ENCODE peak calls at places on chromosomes 6 and 20, in ten cellular contexts. W, S, N, C, V, Y, I, Q, H and B are unnamed samples.

GRCh38 chr6:139448094-139448649 is 73.7 kb upstream of the CITED2 start:
- DNase-seq in W (no peak), Q (no peak), S (no peak), C (peak), H (no peak), V (peak), Y (no peak), I (no peak), N (no peak), B (no peak)

GRCh38 chr6:167590193-167590592 is 236.5 kb upstream of the AFDN start:
- DNase-seq in C (no peak), Y (no peak), W (no peak), Q (no peak), V (no peak), S (no peak), N (no peak), I (no peak), H (no peak), B (no peak)

GRCh38 chr6:37882724-37883413 is 63.3 kb downstream of the ZFAND3 start:
- DNase-seq in W (no peak), N (no peak), V (peak), S (peak), C (peak), Q (no peak), I (no peak), Y (no peak), H (no peak), B (no peak)

GRCh38 chr20:53495357-53495756 is 98.3 kb downstream of the ZNF217 start:
- DNase-seq in V (no peak), C (peak), N (no peak), I (no peak), S (no peak), H (no peak), Q (no peak), Y (no peak), W (no peak), B (peak)

GRCh38 chr6:140592877-140593276 is 1218.4 kb upstream of the CITED2 start:
- DNase-seq in Q (no peak), I (no peak), N (no peak), V (no peak), Y (no peak), S (no peak), W (no peak), C (no peak), H (no peak), B (no peak)

GRCh38 chr6:56714982-56715456 is 72.3 kb upstream of the DST start:
- DNase-seq in N (no peak), V (peak), C (peak), I (no peak), S (no peak), W (no peak), H (no peak), Y (no peak), Q (no peak), B (no peak)

GRCh38 chr20:20712004-20712473 is 405 bp downstream of the RALGAPA2 start:
- DNase-seq in I (no peak), S (no peak), V (no peak), Y (no peak), H (peak), C (peak), Q (no peak), W (peak), N (no peak), B (no peak)

GRCh38 chr6:166770216-166771116 is 143.4 kb upstream of the RPS6KA2 start:
- DNase-seq in W (no peak), V (no peak), N (no peak), I (no peak), Y (no peak), S (no peak), C (peak), H (no peak), Q (no peak), B (no peak)

GRCh38 chr6:106579281-106579680 is 50.0 kb downstream of the RTN4IP1 start:
- DNase-seq in S (no peak), V (no peak), Y (no peak), C (peak), W (no peak), N (no peak), H (no peak), Q (no peak), I (no peak), B (no peak)

GRCh38 chr20:5608448-5609161 is 141.6 kb upstream of the SHLD1 start:
- DNase-seq in W (peak), C (peak), Q (no peak), Y (no peak), V (peak), S (no peak), H (no peak), N (no peak), I (no peak), B (no peak)

GRCh38 chr6:127959869-127960268 is 59.0 kb upstream of the THEMIS start:
- DNase-seq in H (no peak), N (no peak), I (no peak), S (no peak), Q (no peak), Y (no peak), W (no peak), C (no peak), V (no peak), B (no peak)

GRCh38 chr20:40651121-40651520 is 37.9 kb downstream of the MAFB start:
- DNase-seq in N (no peak), H (no peak), Y (no peak), I (no peak), Q (no peak), W (no peak), S (no peak), V (no peak), C (peak), B (no peak)

GRCh38 chr6:71124340-71124739 is 164.3 kb upstream of the OGFRL1 start:
- DNase-seq in C (no peak), V (no peak), Y (no peak), W (no peak), N (no peak), I (no peak), S (no peak), H (no peak), Q (no peak), B (no peak)

GRCh38 chr20:278181-278580 is 12.4 kb downstream of the C20orf96 start:
- DNase-seq in Y (no peak), Q (no peak), W (no peak), V (no peak), N (no peak), H (no peak), S (no peak), C (no peak), I (no peak), B (no peak)

GRCh38 chr6:19736066-19736465 is 101.1 kb upstream of the ID4 start:
- DNase-seq in C (no peak), Y (no peak), V (no peak), Q (no peak), S (no peak), H (no peak), W (no peak), I (no peak), N (no peak), B (no peak)

GRCh38 chr20:6440087-6440799 is 317.4 kb upstream of the FERMT1 start:
- DNase-seq in Y (no peak), Q (no peak), S (no peak), I (no peak), H (no peak), W (no peak), C (peak), N (no peak), V (peak), B (no peak)

GRCh38 chr6:16982827-16983226 is 119.0 kb upstream of the STMND1 start:
- DNase-seq in Q (no peak), V (peak), W (no peak), C (peak), Y (no peak), H (no peak), N (no peak), S (peak), I (peak), B (no peak)

GRCh38 chr20:17680836-17681740 is 954 bp downstream of the RRBP1 start:
- DNase-seq in V (peak), H (peak), W (peak), C (peak), Y (no peak), S (no peak), Q (peak), N (peak), I (peak), B (peak)

GRCh38 chr6:107122748-107123147 is 7.4 kb upstream of the BEND3 start:
- DNase-seq in H (no peak), Q (no peak), C (no peak), Y (no peak), N (no peak), S (no peak), I (no peak), W (no peak), V (no peak), B (no peak)

GRCh38 chr6:51855310-51856082 is 231.9 kb downstream of the PKHD1 start:
- DNase-seq in N (no peak), W (peak), V (peak), H (peak), I (no peak), Y (peak), C (peak), S (peak), Q (no peak), B (no peak)

GRCh38 chr6:52994031-52994788 is 874 bp downstream of the GSTA4 start:
- DNase-seq in S (no peak), I (peak), Q (no peak), H (peak), N (no peak), C (peak), Y (no peak), V (peak), W (peak), B (no peak)

GRCh38 chr6:159981591-159982245 is 12.8 kb downstream of the IGF2R start:
- DNase-seq in V (peak), S (no peak), W (peak), Q (peak), I (peak), N (peak), H (no peak), C (peak), Y (no peak), B (no peak)

GRCh38 chr6:159979136-159979874 is 10.4 kb downstream of the IGF2R start:
- DNase-seq in S (no peak), Q (no peak), Y (no peak), V (peak), H (peak), I (no peak), W (no peak), N (peak), C (peak), B (no peak)

GRCh38 chr6:159978291-159979135 is 9.6 kb downstream of the IGF2R start:
- DNase-seq in Y (no peak), W (peak), S (no peak), N (no peak), C (no peak), V (no peak), H (no peak), Q (no peak), I (no peak), B (no peak)

GRCh38 chr6:159981171-159981571 is 12.3 kb downstream of the IGF2R start:
- DNase-seq in S (no peak), I (no peak), C (no peak), N (no peak), H (no peak), Y (no peak), W (no peak), V (no peak), Q (no peak), B (no peak)

DNA sequence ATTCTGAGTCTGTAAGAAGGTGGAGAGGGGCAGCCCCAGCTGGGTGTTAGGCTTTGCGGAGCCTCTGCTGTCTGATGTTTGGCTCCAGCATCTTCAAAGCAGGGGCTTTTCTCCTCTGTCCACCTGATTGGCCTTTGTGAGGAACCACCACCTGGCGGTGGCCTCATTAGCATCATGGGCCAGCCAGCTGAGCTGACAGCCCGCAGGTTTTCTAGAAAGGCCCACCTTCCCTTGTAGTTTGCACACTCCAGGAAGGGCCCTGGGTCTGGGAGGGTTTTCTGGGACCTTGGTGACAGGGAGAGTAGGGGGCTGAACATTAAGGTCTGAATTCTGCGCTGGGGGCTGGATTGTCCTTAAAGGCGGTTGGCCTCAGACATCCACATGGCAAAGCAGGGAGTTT is 11.6 kb downstream of the IGF2R start:
- DNase-seq in H (no peak), Q (no peak), I (no peak), C (no peak), N (no peak), W (no peak), V (no peak), S (no peak), Y (no peak), B (no peak)
- H3K4me3 ChIP-seq in H (no peak), Q (no peak), I (no peak), C (no peak), N (no peak), W (no peak), V (no peak), S (no peak), Y (no peak), B (no peak)

DNA sequence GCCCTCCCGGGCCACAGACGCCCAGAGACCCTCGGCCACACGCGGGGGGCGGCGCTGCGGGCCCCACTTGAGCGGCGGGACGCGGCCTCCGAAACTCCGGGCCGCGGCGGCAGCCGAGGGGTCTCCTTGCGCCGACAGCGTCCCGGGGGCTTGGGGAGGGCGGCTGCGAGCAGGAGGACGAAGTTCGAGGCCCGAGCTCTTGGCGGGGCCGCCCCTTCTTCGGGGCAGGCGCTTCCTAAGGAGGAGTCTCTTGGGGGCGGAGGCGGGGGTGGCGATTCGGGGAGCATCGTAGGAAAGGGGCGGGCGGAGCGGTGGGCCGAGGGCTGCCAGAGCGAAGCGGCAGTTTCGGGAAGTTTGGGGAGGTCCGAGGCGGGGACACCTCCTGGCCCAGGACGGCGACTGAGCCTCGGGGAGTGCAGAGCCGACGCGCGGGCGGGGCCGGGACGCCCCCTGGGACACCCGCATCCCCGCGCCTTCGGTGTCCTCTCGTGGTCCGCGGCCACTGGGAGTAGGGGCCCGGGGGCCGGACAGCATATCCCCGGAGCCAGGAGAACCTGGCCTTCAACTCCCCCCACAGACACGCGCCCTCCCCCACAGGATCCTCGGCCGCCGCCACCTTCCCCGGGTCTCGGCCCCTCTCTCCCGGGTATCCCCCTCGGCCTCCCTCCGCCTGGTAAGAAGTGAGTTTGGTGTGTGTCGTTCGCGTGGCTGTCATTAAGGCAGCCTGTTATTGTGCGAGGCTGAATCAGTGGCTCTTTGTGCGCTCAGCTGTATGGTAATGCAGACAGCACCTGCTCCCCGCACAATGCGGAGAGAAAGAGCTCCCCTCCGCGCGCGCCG is 613 bp upstream of the DLL1 start:
- DNase-seq in S (no peak), I (peak), Q (peak), C (peak), H (peak), Y (no peak), N (peak), V (no peak), W (no peak), B (peak)
- H3K4me3 ChIP-seq in S (peak), I (peak), Q (peak), C (peak), H (peak), Y (peak), N (peak), V (peak), W (peak), B (peak)

GRCh38 chr6:390914-391558 is 516 bp upstream of the IRF4 start:
- DNase-seq in N (no peak), W (no peak), C (peak), S (no peak), I (no peak), Y (no peak), H (no peak), V (peak), Q (no peak), B (no peak)
- H3K4me3 ChIP-seq in N (peak), W (peak), C (peak), S (no peak), I (peak), Y (no peak), H (peak), V (peak), Q (no peak), B (no peak)

DNA sequence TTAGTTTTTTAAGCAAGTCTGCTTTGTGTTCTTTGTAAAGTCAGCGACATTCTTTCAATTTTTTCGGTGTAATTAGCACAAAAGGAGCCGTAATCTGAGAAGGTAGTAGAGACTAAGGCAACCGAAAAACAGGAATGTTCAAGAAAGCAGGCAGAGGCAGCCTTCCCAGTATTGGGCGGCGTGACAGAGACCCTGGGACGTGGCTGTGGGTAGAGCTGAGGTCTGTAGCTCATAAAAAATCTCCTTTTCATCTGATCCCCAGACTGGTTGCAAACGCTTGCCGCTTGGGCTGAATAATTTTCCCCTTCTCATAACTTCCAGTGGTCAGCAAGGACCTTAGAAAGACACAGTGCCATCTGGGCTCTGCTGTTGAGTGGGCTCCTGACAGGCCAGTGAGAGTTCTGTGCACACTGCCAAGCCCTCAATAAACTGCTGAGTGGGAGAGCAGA is 30.8 kb downstream of the GNAS start:
- DNase-seq in V (no peak), Q (no peak), S (peak), W (no peak), C (peak), H (no peak), I (no peak), N (no peak), Y (no peak), B (no peak)
- H3K4me3 ChIP-seq in V (no peak), Q (no peak), S (no peak), W (no peak), C (peak), H (no peak), I (no peak), N (no peak), Y (no peak), B (no peak)

GRCh38 chr20:25867776-25868649 is 171.4 kb upstream of the ZNF337 start:
- DNase-seq in W (peak), H (peak), S (no peak), V (peak), Y (no peak), Q (peak), N (peak), I (peak), C (peak), B (peak)
- H3K4me3 ChIP-seq in W (no peak), H (peak), S (peak), V (peak), Y (peak), Q (peak), N (peak), I (peak), C (peak), B (peak)

DNA sequence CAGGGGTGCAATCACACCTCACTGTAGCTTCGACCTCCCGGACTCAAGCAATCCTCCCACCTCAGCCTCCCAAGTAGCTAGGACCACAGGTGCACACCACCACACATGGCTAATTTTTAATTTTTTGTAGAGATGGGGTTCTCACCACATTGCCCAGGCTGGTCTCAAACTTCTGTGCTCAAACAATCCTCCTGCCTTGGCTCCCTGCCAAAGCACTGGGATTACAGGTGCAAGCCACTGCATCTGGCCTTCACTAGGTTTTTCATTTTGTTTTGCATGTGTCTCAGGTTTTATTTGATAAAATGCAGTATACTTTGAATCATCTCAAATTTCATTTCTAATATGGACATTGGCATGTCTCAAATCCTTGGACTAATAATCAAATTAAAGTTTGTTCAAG is 98.7 kb downstream of the SLC16A10 start:
- DNase-seq in I (no peak), W (no peak), Q (no peak), S (no peak), C (no peak), Y (no peak), V (no peak), H (no peak), N (no peak), B (no peak)
- H3K4me3 ChIP-seq in I (no peak), W (no peak), Q (no peak), S (no peak), C (no peak), Y (no peak), V (no peak), H (no peak), N (no peak), B (no peak)

GRCh38 chr20:24834310-24834709 is 114.8 kb upstream of the CST7 start:
- DNase-seq in I (no peak), V (no peak), Y (no peak), N (no peak), H (no peak), S (no peak), Q (no peak), W (no peak), C (no peak), B (no peak)
- H3K4me3 ChIP-seq in I (no peak), V (no peak), Y (no peak), N (no peak), H (no peak), S (no peak), Q (no peak), W (no peak), C (no peak), B (no peak)

GRCh38 chr6:27333642-27334040 is 21.6 kb upstream of the POM121L2 start:
- DNase-seq in C (no peak), N (no peak), Y (no peak), H (no peak), V (no peak), S (no peak), I (no peak), W (no peak), Q (no peak), B (no peak)

GRCh38 chr6:27332692-27333641 is 20.9 kb upstream of the POM121L2 start:
- DNase-seq in Y (peak), H (peak), N (no peak), Q (no peak), C (peak), S (peak), V (peak), W (peak), I (no peak), B (no peak)

DNA sequence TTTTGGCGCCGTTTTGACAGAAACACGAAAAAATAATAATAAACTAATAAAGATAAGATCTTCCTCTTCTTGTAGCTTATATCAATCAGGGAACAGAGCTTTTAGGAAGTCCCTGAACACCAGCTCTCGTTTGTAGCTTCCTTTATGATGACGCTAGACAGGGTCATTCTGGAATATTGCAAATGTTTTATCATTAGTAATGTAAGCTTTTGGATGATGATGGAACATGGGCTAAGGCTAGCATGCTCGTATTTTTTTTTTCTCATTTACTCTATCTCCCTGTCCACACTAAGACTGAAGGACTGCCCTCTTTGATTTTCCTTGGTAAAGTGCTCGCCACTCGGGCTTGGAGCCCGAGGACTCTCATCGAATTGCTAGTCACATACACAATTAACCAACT is 22.1 kb upstream of the POM121L2 start:
- DNase-seq in V (no peak), I (no peak), S (no peak), C (no peak), H (no peak), N (no peak), Y (peak), Q (no peak), W (no peak), B (no peak)
- H3K4me3 ChIP-seq in V (no peak), I (no peak), S (no peak), C (no peak), H (no peak), N (no peak), Y (peak), Q (no peak), W (no peak), B (no peak)

GRCh38 chr20:50931048-50931305 is 260 bp downstream of the ADNP start:
- DNase-seq in Y (no peak), I (no peak), V (no peak), H (no peak), C (no peak), S (no peak), W (no peak), N (no peak), Q (no peak), B (no peak)
- H3K4me3 ChIP-seq in Y (peak), I (peak), V (peak), H (peak), C (peak), S (peak), W (peak), N (peak), Q (peak), B (no peak)